ENCODE peak calls at places on chromosomes 13 and 19, in six cellular contexts. A is cardiac fibroblast, F is colonic mucosa, X is amniotic epithelial cell, J is anterior cingulate cortex, U is substantia nigra. T is an unnamed sample.

GRCh38 chr13:53405616-53406015 is 377.0 kb downstream of the OLFM4 start:
- DNase-seq in F (no peak), A (no peak), U (no peak), J (no peak), X (no peak), T (no peak)

GRCh38 chr13:67100723-67101122 is 129.4 kb downstream of the PCDH9 start:
- DNase-seq in X (peak), J (no peak), U (no peak), F (no peak), A (no peak), T (no peak)

GRCh38 chr13:51518847-51519246 is 65.4 kb upstream of the WDFY2 start:
- DNase-seq in J (no peak), U (no peak), A (no peak), X (no peak), F (no peak), T (no peak)

GRCh38 chr13:49776871-49777270 is 15.6 kb downstream of the KPNA3 start:
- DNase-seq in J (no peak), X (peak), U (no peak), A (no peak), F (no peak), T (no peak)

GRCh38 chr13:77519808-77520207 is 15.7 kb upstream of the SCEL start:
- DNase-seq in F (no peak), U (no peak), A (peak), J (no peak), X (no peak), T (no peak)

GRCh38 chr13:103101500-103101899 is 35.3 kb upstream of the SLC10A2 start:
- DNase-seq in U (no peak), A (no peak), F (no peak), J (no peak), X (no peak), T (no peak)

GRCh38 chr19:41705393-41706174 is 2.8 kb upstream of the CEACAM5 start:
- DNase-seq in U (no peak), F (peak), J (no peak), A (peak), X (no peak), T (no peak)

GRCh38 chr19:6866646-6867255 is 20.6 kb upstream of the ADGRE1 start:
- DNase-seq in A (no peak), J (no peak), U (no peak), X (no peak), F (no peak), T (no peak)

GRCh38 chr19:44529541-44529940 is at the start of gene CEACAM20:
- DNase-seq in J (no peak), X (no peak), F (no peak), A (no peak), U (no peak), T (no peak)

GRCh38 chr19:43470288-43470687 is 4.9 kb upstream of the LYPD3 start:
- DNase-seq in J (no peak), A (no peak), F (no peak), U (no peak), X (peak), T (no peak)

GRCh38 chr19:41546386-41546789 is 29.6 kb upstream of the CEACAM21 start:
- DNase-seq in A (no peak), F (no peak), X (no peak), J (no peak), U (no peak), T (peak)

GRCh38 chr13:52449323-52450011 is 967 bp downstream of the VPS36 start:
- DNase-seq in J (no peak), X (peak), A (no peak), F (no peak), U (no peak), T (peak)

GRCh38 chr13:40063743-40064142 is 408.3 kb downstream of the COG6 start:
- DNase-seq in J (no peak), A (no peak), F (no peak), X (peak), U (no peak), T (no peak)

GRCh38 chr19:57651654-57651996 is 17.1 kb upstream of the ZSCAN4 start:
- DNase-seq in F (no peak), X (no peak), J (no peak), A (no peak), U (no peak), T (no peak)

GRCh38 chr13:97967226-97967625 is 13.8 kb downstream of the IPO5 start:
- DNase-seq in U (no peak), X (no peak), F (no peak), J (no peak), A (no peak), T (no peak)

GRCh38 chr19:35162471-35163326 is 8.2 kb downstream of the FXYD5 start:
- DNase-seq in J (no peak), U (no peak), A (no peak), F (no peak), X (peak), T (no peak)

GRCh38 chr19:42097461-42097860 is 21.5 kb downstream of the ZNF574 start:
- DNase-seq in F (no peak), U (no peak), A (no peak), J (no peak), X (no peak), T (no peak)

GRCh38 chr19:49552749-49553148 is 24.9 kb downstream of the RCN3 start:
- DNase-seq in U (no peak), X (no peak), A (no peak), F (no peak), J (no peak), T (peak)

GRCh38 chr13:80374453-80374852 is 33.5 kb upstream of the SPRY2 start:
- DNase-seq in U (no peak), J (no peak), A (peak), F (no peak), X (no peak), T (no peak)